ENCODE peak calls at places on chromosomes 5 and 9, in seven cellular contexts. A, N, E, H, L, Y and D are unnamed samples.

GRCh38 chr5:132372542-132372941 is 3.0 kb downstream of the SLC22A5 start:
- DNase-seq in L (no peak), N (no peak), Y (no peak), E (no peak), H (no peak), A (no peak), D (no peak)

GRCh38 chr5:112329429-112330090 is 89.5 kb downstream of the EPB41L4A start:
- DNase-seq in Y (peak), N (no peak), L (no peak), A (no peak), E (no peak), H (no peak), D (no peak)

GRCh38 chr5:43396762-43397304 is 15.4 kb downstream of the CCL28 start:
- DNase-seq in Y (no peak), E (peak), H (peak), A (no peak), L (peak), N (peak), D (peak)

GRCh38 chr9:78026947-78027346 is 4.7 kb downstream of the GNAQ start:
- DNase-seq in Y (no peak), E (no peak), N (no peak), L (no peak), H (no peak), A (no peak), D (peak)

GRCh38 chr5:10222326-10222725 is 27.4 kb downstream of the ATPSCKMT start:
- DNase-seq in L (no peak), H (no peak), Y (no peak), A (no peak), N (no peak), E (peak), D (no peak)

GRCh38 chr5:151758141-151758429 is 346 bp downstream of the ATOX1 start:
- DNase-seq in A (no peak), Y (no peak), E (no peak), N (no peak), H (no peak), L (no peak), D (no peak)

GRCh38 chr5:78245126-78245525 is 49.4 kb downstream of the AP3B1 start:
- DNase-seq in Y (no peak), H (no peak), N (no peak), A (no peak), L (no peak), E (no peak), D (no peak)

GRCh38 chr9:135516132-135516860 is 4.9 kb upstream of the LCN1 start:
- DNase-seq in A (no peak), N (no peak), E (no peak), H (no peak), Y (no peak), L (no peak), D (no peak)

GRCh38 chr9:71036501-71036900 is 84.9 kb downstream of the TRPM3 start:
- DNase-seq in A (no peak), E (peak), L (no peak), N (no peak), H (no peak), Y (no peak), D (peak)

GRCh38 chr5:79235578-79236363 is at the start of gene JMY:
- DNase-seq in A (no peak), E (peak), Y (peak), L (peak), H (peak), N (peak), D (peak)

GRCh38 chr5:139245637-139246335 is 47.6 kb upstream of the SIL1 start:
- DNase-seq in A (no peak), L (no peak), Y (no peak), E (no peak), H (no peak), N (no peak), D (no peak)
- TF ChIP-seq CTCF in A (no peak), L (no peak), Y (no peak), E (no peak), H (no peak), N (no peak), D (no peak)

DNA sequence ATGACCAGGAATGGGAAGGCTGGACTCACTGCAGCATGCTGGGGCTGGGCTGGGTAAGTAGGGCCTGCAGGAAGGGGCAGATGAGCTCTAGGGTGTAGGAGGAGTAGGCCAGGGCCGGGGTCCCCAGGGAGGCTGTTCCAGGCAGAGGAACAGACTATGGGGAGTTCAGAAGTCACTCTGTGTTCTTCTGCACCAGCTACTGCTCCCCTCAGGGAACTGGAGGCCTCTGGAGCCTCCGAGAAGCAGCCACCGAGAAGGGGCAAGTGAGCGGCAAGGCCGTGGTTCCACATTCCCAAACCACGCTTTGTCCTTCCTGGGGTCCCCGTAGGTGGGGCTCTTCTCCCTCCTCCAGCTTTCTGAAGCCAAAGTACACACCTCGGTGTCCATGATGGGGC is 8.4 kb upstream of the SLC2A6 start:
- DNase-seq in A (no peak), Y (no peak), N (no peak), H (no peak), E (no peak), L (no peak), D (no peak)
- TF ChIP-seq CTCF in A (no peak), Y (no peak), N (no peak), H (no peak), E (no peak), L (no peak), D (no peak)

GRCh38 chr9:127162046-127162445 is 39.6 kb upstream of the ANGPTL2 start:
- DNase-seq in N (no peak), A (no peak), Y (peak), E (no peak), L (no peak), H (no peak), D (no peak)

GRCh38 chr9:127159949-127160610 is 37.6 kb upstream of the ANGPTL2 start:
- DNase-seq in A (no peak), E (no peak), H (no peak), N (no peak), Y (no peak), L (no peak), D (no peak)

GRCh38 chr9:127161081-127161621 is 38.7 kb upstream of the ANGPTL2 start:
- DNase-seq in H (no peak), N (no peak), L (no peak), Y (no peak), E (no peak), A (no peak), D (no peak)

GRCh38 chr9:127162567-127163365 is 40.3 kb upstream of the ANGPTL2 start:
- DNase-seq in E (no peak), L (no peak), A (no peak), N (no peak), Y (no peak), H (no peak), D (no peak)

GRCh38 chr9:127158995-127159801 is 36.8 kb upstream of the ANGPTL2 start:
- DNase-seq in Y (peak), E (peak), N (peak), L (no peak), H (no peak), A (no peak), D (peak)
- TF ChIP-seq CTCF in Y (peak), E (peak), N (no peak), L (no peak), H (no peak), A (no peak), D (peak)

GRCh38 chr9:133961226-133962165 is 30.6 kb downstream of the VAV2 start:
- DNase-seq in A (no peak), L (no peak), E (no peak), N (no peak), Y (peak), H (no peak), D (no peak)

GRCh38 chr9:133959171-133959570 is 33.0 kb downstream of the VAV2 start:
- DNase-seq in L (no peak), N (no peak), H (no peak), A (no peak), E (no peak), Y (peak), D (no peak)

GRCh38 chr9:133962341-133962740 is 29.8 kb downstream of the VAV2 start:
- DNase-seq in Y (no peak), E (no peak), H (no peak), N (no peak), A (no peak), L (no peak), D (no peak)

GRCh38 chr9:133959966-133960567 is 32.1 kb downstream of the VAV2 start:
- DNase-seq in Y (no peak), E (no peak), N (no peak), H (no peak), L (no peak), A (no peak), D (no peak)

GRCh38 chr9:133960568-133961129 is 31.5 kb downstream of the VAV2 start:
- DNase-seq in L (no peak), N (no peak), E (no peak), H (no peak), Y (no peak), A (no peak), D (no peak)
- TF ChIP-seq CTCF in L (no peak), N (no peak), E (no peak), H (no peak), Y (no peak), A (peak), D (no peak)

GRCh38 chr5:149902177-149902576 is 42.4 kb downstream of the PDE6A start:
- DNase-seq in E (no peak), H (no peak), Y (no peak), A (no peak), L (no peak), N (no peak), D (no peak)
- TF ChIP-seq CTCF in E (no peak), H (no peak), Y (no peak), A (no peak), L (no peak), N (no peak), D (peak)